ENCODE peak calls at places on chromosome 11, in four cellular contexts. One of them, this sample, is unnamed.

GRCh38 chr11:71101606-71102005 is 150.8 kb downstream of the SHANK2 start:
- DNase-seq in stomach: no peak
- DNase-seq in ovary: no peak
- DNase-seq in H54: no peak
- DNase-seq in this sample: no peak

GRCh38 chr11:61357233-61357893 is 4.3 kb downstream of the CYB561A3 start:
- DNase-seq in stomach: no peak
- DNase-seq in ovary: no peak
- DNase-seq in H54: no peak
- DNase-seq in this sample: no peak

GRCh38 chr11:107689317-107690202 is 22.3 kb downstream of the SLN start:
- DNase-seq in stomach: peak
- DNase-seq in ovary: peak
- DNase-seq in H54: no peak
- DNase-seq in this sample: peak

GRCh38 chr11:90701040-90701439 is 478.2 kb upstream of the CHORDC1 start:
- DNase-seq in stomach: no peak
- DNase-seq in ovary: no peak
- DNase-seq in H54: no peak
- DNase-seq in this sample: no peak

GRCh38 chr11:120931057-120931779 is 92.7 kb upstream of the TBCEL start:
- DNase-seq in stomach: no peak
- DNase-seq in ovary: no peak
- DNase-seq in H54: no peak
- DNase-seq in this sample: no peak

GRCh38 chr11:112795142-112795815 is 165.9 kb upstream of the NCAM1 start:
- DNase-seq in stomach: peak
- DNase-seq in ovary: no peak
- DNase-seq in H54: peak
- DNase-seq in this sample: peak

GRCh38 chr11:128874406-128874805 is 7.3 kb upstream of the KCNJ1 start:
- DNase-seq in stomach: no peak
- DNase-seq in ovary: no peak
- DNase-seq in H54: no peak
- DNase-seq in this sample: no peak

GRCh38 chr11:28536504-28537267 is 428.5 kb downstream of the METTL15 start:
- DNase-seq in stomach: no peak
- DNase-seq in ovary: no peak
- DNase-seq in H54: no peak
- DNase-seq in this sample: no peak

GRCh38 chr11:118415739-118416068 is 14.3 kb downstream of the ATP5MG start:
- DNase-seq in stomach: peak
- DNase-seq in ovary: no peak
- DNase-seq in H54: no peak
- DNase-seq in this sample: peak

GRCh38 chr11:125314264-125315087 is 149.9 kb downstream of the PKNOX2 start:
- DNase-seq in stomach: no peak
- DNase-seq in ovary: no peak
- DNase-seq in H54: no peak
- DNase-seq in this sample: no peak

GRCh38 chr11:78722786-78723185 is 148.1 kb upstream of the NARS2 start:
- DNase-seq in stomach: no peak
- DNase-seq in ovary: no peak
- DNase-seq in H54: peak
- DNase-seq in this sample: no peak

GRCh38 chr11:65646921-65647701 is 9.2 kb downstream of the SIPA1 start:
- DNase-seq in stomach: peak
- DNase-seq in ovary: peak
- DNase-seq in H54: no peak
- DNase-seq in this sample: peak
- TF ChIP-seq POLR2A in stomach: no peak
- TF ChIP-seq POLR2A in ovary: no peak
- TF ChIP-seq POLR2A in H54: no peak
- TF ChIP-seq POLR2A in this sample: no peak

DNA sequence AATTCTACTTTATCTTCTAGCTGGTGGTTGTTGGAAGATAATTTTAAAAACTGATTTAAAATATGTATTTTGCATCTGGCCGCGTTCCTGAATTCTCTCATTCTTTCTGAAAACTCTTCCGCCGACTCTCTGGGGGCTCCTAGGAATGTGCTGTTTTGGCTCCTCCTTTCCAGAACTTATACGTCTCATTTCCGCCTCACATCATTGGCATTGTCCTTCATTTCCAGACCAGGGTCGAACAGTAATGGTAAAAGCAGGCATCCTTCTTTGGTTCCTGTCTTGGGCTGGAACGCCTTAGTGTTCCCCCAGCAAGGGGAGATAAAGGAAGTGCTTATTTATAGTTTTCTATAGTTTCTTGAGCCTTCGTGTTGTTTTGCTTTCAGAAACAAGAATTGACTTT is 10.9 kb upstream of the TNNT3 start:
- DNase-seq in stomach: no peak
- DNase-seq in ovary: peak
- DNase-seq in H54: no peak
- DNase-seq in this sample: no peak
- TF ChIP-seq POLR2A in stomach: no peak
- TF ChIP-seq POLR2A in ovary: no peak
- TF ChIP-seq POLR2A in H54: no peak
- TF ChIP-seq POLR2A in this sample: no peak

GRCh38 chr11:72831521-72832300 is 17.5 kb downstream of the ATG16L2 start:
- DNase-seq in stomach: peak
- DNase-seq in ovary: peak
- DNase-seq in H54: peak
- DNase-seq in this sample: peak
- TF ChIP-seq POLR2A in stomach: no peak
- TF ChIP-seq POLR2A in ovary: no peak
- TF ChIP-seq POLR2A in H54: no peak
- TF ChIP-seq POLR2A in this sample: no peak

GRCh38 chr11:406796-407650 is 7.8 kb downstream of the SIGIRR start:
- DNase-seq in stomach: peak
- DNase-seq in ovary: peak
- DNase-seq in H54: no peak
- DNase-seq in this sample: peak
- TF ChIP-seq POLR2A in stomach: no peak
- TF ChIP-seq POLR2A in ovary: no peak
- TF ChIP-seq POLR2A in H54: no peak
- TF ChIP-seq POLR2A in this sample: no peak

GRCh38 chr11:68312780-68313573 is 586 bp downstream of the LRP5 start:
- DNase-seq in stomach: no peak
- DNase-seq in ovary: peak
- DNase-seq in H54: no peak
- DNase-seq in this sample: no peak

GRCh38 chr11:68314886-68315580 is 2.6 kb downstream of the LRP5 start:
- DNase-seq in stomach: no peak
- DNase-seq in ovary: peak
- DNase-seq in H54: peak
- DNase-seq in this sample: peak

GRCh38 chr11:68315581-68315920 is 3.2 kb downstream of the LRP5 start:
- DNase-seq in stomach: no peak
- DNase-seq in ovary: no peak
- DNase-seq in H54: no peak
- DNase-seq in this sample: no peak

GRCh38 chr11:68313574-68314202 is 1.3 kb downstream of the LRP5 start:
- DNase-seq in stomach: no peak
- DNase-seq in ovary: peak
- DNase-seq in H54: no peak
- DNase-seq in this sample: no peak

GRCh38 chr11:68314203-68314885 is 2.0 kb downstream of the LRP5 start:
- DNase-seq in stomach: no peak
- DNase-seq in ovary: peak
- DNase-seq in H54: no peak
- DNase-seq in this sample: no peak
- TF ChIP-seq POLR2A in stomach: no peak
- TF ChIP-seq POLR2A in ovary: no peak
- TF ChIP-seq POLR2A in H54: no peak
- TF ChIP-seq POLR2A in this sample: no peak

This sample was measured in adrenal gland.